ENCODE peak calls at places on chromosome 6, in eight cellular contexts. U, J, G, N, K, M, T and B are unnamed samples. For H3K36me3 and H3K4me1, the result is how much of the 10 kb centered on the place peaks cover.

GRCh38 chr6:158379336-158379735 is 67.1 kb downstream of the TULP4 start:
- DNase-seq in K (no peak), J (no peak), N (no peak), M (no peak), G (no peak), T (no peak), U (no peak), B (no peak)

GRCh38 chr6:85464260-85464644 is 14.4 kb downstream of the NT5E start:
- DNase-seq in M (no peak), U (peak), T (peak), K (no peak), J (no peak), G (no peak), N (peak), B (no peak)

GRCh38 chr6:33392168-33392947 is 735 bp downstream of the KIFC1 start:
- DNase-seq in U (no peak), J (no peak), T (no peak), G (no peak), N (peak), K (no peak), M (no peak), B (no peak)

GRCh38 chr6:52522151-52522626 is 54.7 kb downstream of the TRAM2 start:
- DNase-seq in J (no peak), T (no peak), N (peak), G (no peak), K (peak), M (no peak), U (no peak), B (peak)

GRCh38 chr6:77561768-77562314 is 91.0 kb upstream of the MEI4 start:
- DNase-seq in J (no peak), U (no peak), M (no peak), N (no peak), G (no peak), K (no peak), T (no peak), B (no peak)

GRCh38 chr6:16731503-16732018 is 29.7 kb downstream of the ATXN1 start:
- DNase-seq in G (no peak), M (no peak), U (peak), J (no peak), N (no peak), K (no peak), T (no peak), B (no peak)

GRCh38 chr6:38162493-38163185 is 343.1 kb downstream of the ZFAND3 start:
- DNase-seq in M (no peak), G (no peak), K (no peak), U (no peak), J (no peak), T (no peak), N (no peak), B (no peak)

GRCh38 chr6:113359155-113360140 is 497.7 kb upstream of the MARCKS start:
- DNase-seq in U (no peak), K (no peak), J (no peak), T (no peak), M (no peak), G (peak), N (peak), B (no peak)

GRCh38 chr6:149273318-149273717 is 44.2 kb upstream of the TAB2 start:
- DNase-seq in U (peak), J (peak), K (peak), M (peak), G (peak), T (no peak), N (no peak), B (no peak)

GRCh38 chr6:20056350-20056992 is 155.8 kb downstream of the MBOAT1 start:
- DNase-seq in T (peak), U (no peak), K (no peak), J (peak), G (peak), M (no peak), N (peak), B (no peak)

GRCh38 chr6:140319209-140319608 is 944.8 kb upstream of the CITED2 start:
- DNase-seq in J (no peak), M (no peak), K (no peak), N (peak), U (no peak), G (no peak), T (no peak), B (no peak)

GRCh38 chr6:158043008-158043407 is 61.3 kb downstream of the SYNJ2 start:
- DNase-seq in K (peak), T (no peak), G (no peak), M (no peak), J (no peak), N (no peak), U (peak), B (peak)

GRCh38 chr6:170516783-170517616 is 36.1 kb downstream of the PSMB1 start:
- DNase-seq in J (peak), U (peak), G (peak), K (no peak), N (peak), T (peak), M (peak), B (no peak)

GRCh38 chr6:154457881-154458284 is 52.6 kb downstream of the CNKSR3 start:
- DNase-seq in K (no peak), T (no peak), J (peak), G (peak), N (no peak), U (no peak), M (no peak), B (no peak)

GRCh38 chr6:38542031-38542430 is 97.7 kb downstream of the BTBD9 start:
- DNase-seq in T (no peak), K (no peak), J (no peak), U (no peak), N (peak), M (no peak), G (no peak), B (no peak)

GRCh38 chr6:10582774-10583508 is 61.8 kb downstream of the GCNT2 start:
- DNase-seq in G (peak), N (no peak), J (peak), U (no peak), T (no peak), K (no peak), M (peak), B (no peak)

GRCh38 chr6:85078071-85078470 is 313.7 kb upstream of the TBX18 start:
- DNase-seq in M (no peak), T (peak), N (peak), U (no peak), G (no peak), J (no peak), K (no peak), B (no peak)

GRCh38 chr6:55445648-55446204 is 118.5 kb downstream of the GFRAL start:
- DNase-seq in J (no peak), G (no peak), N (peak), U (no peak), T (peak), K (no peak), M (no peak), B (no peak)

GRCh38 chr6:142854589-142855488 is 90.1 kb downstream of the HIVEP2 start:
- DNase-seq in M (no peak), N (no peak), T (no peak), U (no peak), K (no peak), G (no peak), J (no peak), B (no peak)

GRCh38 chr6:80003841-80004198 is 629 bp upstream of the TTK start:
- DNase-seq in U (no peak), T (no peak), K (peak), G (no peak), J (peak), M (no peak), N (no peak), B (no peak)

GRCh38 chr6:140027239-140027638 is 652.8 kb upstream of the CITED2 start:
- DNase-seq in G (no peak), U (no peak), T (no peak), J (no peak), N (no peak), M (no peak), K (no peak), B (no peak)

GRCh38 chr6:170295519-170296422 is 4.9 kb upstream of the DLL1 start:
- DNase-seq in G (peak), T (no peak), U (peak), J (peak), N (no peak), K (no peak), M (no peak), B (no peak)

GRCh38 chr6:143687604-143688003 is 9.8 kb downstream of the PHACTR2 start:
- DNase-seq in J (no peak), M (no peak), G (no peak), N (no peak), K (no peak), U (no peak), T (no peak), B (no peak)

DNA sequence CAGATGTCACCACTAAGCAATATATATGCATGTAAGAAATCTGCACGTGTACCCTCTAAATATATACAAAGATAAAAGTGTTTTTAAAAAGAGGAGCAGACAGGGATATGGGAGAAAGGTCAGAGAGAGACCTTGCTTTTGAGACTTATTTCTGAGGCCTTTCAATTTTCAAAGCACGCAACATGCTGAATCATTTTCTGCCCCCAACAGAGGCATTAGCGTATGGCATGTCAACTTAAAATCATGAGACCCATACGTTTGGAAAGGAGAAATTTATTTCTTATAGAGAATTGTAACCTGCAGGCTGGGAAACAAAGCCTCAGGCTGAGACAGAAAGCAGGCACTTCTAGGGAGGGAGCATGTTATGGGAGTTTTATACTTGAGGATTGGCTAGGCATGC is 6.0 kb upstream of the GABRR2 start:
- DNase-seq in M (no peak), U (no peak), T (no peak), K (no peak), G (no peak), J (no peak), N (no peak), B (no peak)
- H3K36me3 ChIP-seq in M (under half), U (under half), T (under half), K (under half), G (under half), J (under half), N (under half), B (under half)

GRCh38 chr6:28399370-28400121 is at the start of gene ZSCAN12:
- DNase-seq in N (peak), G (peak), T (no peak), K (peak), U (peak), J (peak), M (peak), B (peak)
- TF ChIP-seq POLR2A in N (peak), G (peak), T (no peak), K (no peak), U (no peak), J (peak), M (no peak), B (no peak)

GRCh38 chr6:56793938-56794337 is 151.2 kb upstream of the DST start:
- DNase-seq in T (no peak), M (no peak), K (no peak), G (no peak), J (no peak), N (no peak), U (no peak), B (peak)
- H3K4me1 ChIP-seq in T (under half), M (under half), K (half or more), G (under half), J (under half), N (under half), U (under half), B (half or more)

GRCh38 chr6:117520603-117521002 is 38.1 kb downstream of the DCBLD1 start:
- DNase-seq in T (no peak), M (no peak), U (no peak), G (no peak), J (no peak), K (no peak), N (no peak), B (no peak)
- H3K36me3 ChIP-seq in T (under half), M (under half), U (under half), G (under half), J (under half), K (under half), N (under half), B (under half)

GRCh38 chr6:43172127-43173007 is 1.3 kb downstream of the SRF start:
- DNase-seq in N (peak), T (no peak), K (peak), U (peak), G (peak), M (peak), J (peak), B (peak)

GRCh38 chr6:43170452-43171283 is at the start of gene SRF:
- DNase-seq in K (peak), J (peak), U (peak), M (peak), G (peak), T (peak), N (peak), B (peak)

GRCh38 chr6:43174263-43175112 is 3.4 kb downstream of the SRF start:
- DNase-seq in K (peak), M (peak), U (peak), G (peak), T (peak), J (peak), N (peak), B (peak)

GRCh38 chr6:43173496-43174262 is 2.6 kb downstream of the SRF start:
- DNase-seq in U (no peak), N (no peak), T (no peak), K (peak), G (no peak), J (peak), M (no peak), B (no peak)

GRCh38 chr6:43171284-43172126 is 436 bp downstream of the SRF start:
- DNase-seq in T (no peak), J (peak), N (no peak), U (no peak), G (peak), K (no peak), M (no peak), B (no peak)
- TF ChIP-seq POLR2A in T (peak), J (peak), N (peak), U (peak), G (peak), K (peak), M (peak), B (peak)

GRCh38 chr6:15272562-15272961 is 26.7 kb downstream of the JARID2 start:
- DNase-seq in M (no peak), U (no peak), N (no peak), T (no peak), G (no peak), J (no peak), K (no peak), B (no peak)
- H3K4me1 ChIP-seq in M (under half), U (half or more), N (under half), T (under half), G (under half), J (under half), K (under half), B (half or more)